ENCODE peak calls at places on chromosomes 11 and 22, in eight cellular contexts. N is NCI-H1092 treated with DMSO at 0.1 percent for 48 hours; O is SK-MEL-5; G is stimulated activated CD4-positive, alpha-beta T cell treated with anti-CD3 and anti-CD28 coated beads, TNF-alpha, amount 100 ng/mL, for 4 hours; A is NCI-H748 treated with DMSO at 0.1 percent for 48 hours; V is effector memory CD8-positive, alpha-beta T cell; M is mammary epithelial cell; J is coronary artery. S is an unnamed sample.
A peak's percentile ranks its signal among the peaks of the same experiment; 100 is the strongest.

GRCh38 chr11:17171342-17171741 is 36.4 kb downstream of the PIK3C2A start:
- DNase-seq in N (no peak), O (no peak), A (no peak), V (no peak), G (no peak), M (no peak), J (no peak), S (no peak)

GRCh38 chr11:33377852-33378385 is 120.7 kb downstream of the HIPK3 start:
- DNase-seq in J (no peak), G (no peak), A (no peak), O (no peak), M (no peak), V (no peak), N (no peak), S (no peak)

GRCh38 chr11:47359162-47359561 is 6.7 kb upstream of the MYBPC3 start:
- DNase-seq in N (no peak), A (no peak), O (no peak), M (no peak), G (no peak), V (no peak), J (no peak), S (no peak)

GRCh38 chr11:66859686-66860448 is 3.0 kb downstream of the LRFN4 start:
- DNase-seq in V (no peak), J (no peak), M (no peak), A (no peak), N (no peak), O (no peak), G (no peak), S (no peak)

GRCh38 chr11:85685131-85685819 is 720 bp downstream of the CCDC89 start:
- DNase-seq in G (no peak), A (no peak), N (no peak), V (no peak), O (no peak), J (peak; percentile 72), M (no peak), S (no peak)

GRCh38 chr11:15412054-15412453 is 297.3 kb downstream of the INSC start:
- DNase-seq in J (no peak), M (peak; percentile 1), O (no peak), N (peak; percentile 85), A (peak; percentile 83), V (no peak), G (no peak), S (no peak)

GRCh38 chr22:40426671-40427070 is 56.3 kb downstream of the SGSM3 start:
- DNase-seq in N (peak; percentile 93), M (no peak), A (no peak), G (no peak), J (no peak), O (no peak), V (no peak), S (peak; percentile 76)

GRCh38 chr11:67503119-67504022 is 1.8 kb downstream of the PITPNM1 start:
- DNase-seq in M (no peak), A (no peak), O (no peak), V (no peak), G (no peak), J (no peak), N (no peak), S (no peak)

GRCh38 chr11:68215087-68215445 is 2.0 kb upstream of the KMT5B start:
- DNase-seq in M (no peak), G (no peak), J (no peak), O (no peak), V (no peak), N (no peak), A (no peak), S (no peak)

GRCh38 chr11:62545437-62546243 is 966 bp downstream of the AHNAK start:
- DNase-seq in N (no peak), A (no peak), J (peak; percentile 97), V (peak; percentile 46), O (peak; percentile 58), M (peak; percentile 88), G (no peak), S (peak; percentile 97)

S was measured in mesenteric fat pad.